ENCODE peak calls at places on chromosomes 4 and X, in five cellular contexts. C is activated B cell treated with CpG ODN at 0.5 μM for 24 hours, W is upper lobe of right lung, K is nephron progenitor cell, X is uterus. L is an unnamed sample.

GRCh38 chrX:41923925-41924693 is 755 bp upstream of the CASK start:
- DNase-seq in C (peak), W (no peak), K (no peak), X (no peak), L (no peak)

GRCh38 chr4:151150821-151151580 is 51.6 kb downstream of the RPS3A start:
- DNase-seq in C (no peak), W (no peak), K (no peak), X (no peak), L (no peak)

GRCh38 chrX:13339607-13340006 is 19.8 kb upstream of the ATXN3L start:
- DNase-seq in C (no peak), W (no peak), K (no peak), X (no peak), L (no peak)

GRCh38 chrX:8194216-8194615 is 23.1 kb upstream of the VCX2 start:
- DNase-seq in C (no peak), W (no peak), K (no peak), X (no peak), L (no peak)

GRCh38 chr4:26568446-26568994 is 15.4 kb upstream of the TBC1D19 start:
- DNase-seq in C (no peak), W (no peak), K (no peak), X (no peak), L (no peak)

GRCh38 chrX:8971116-8971515 is 62.8 kb downstream of the FAM9B start:
- DNase-seq in C (no peak), W (no peak), K (no peak), X (no peak), L (no peak)

GRCh38 chr4:48315728-48316630 is 25.4 kb upstream of the SLAIN2 start:
- DNase-seq in C (no peak), W (no peak), K (no peak), X (no peak), L (peak)

GRCh38 chr4:65167719-65168118 is 502.6 kb downstream of the EPHA5 start:
- DNase-seq in C (no peak), W (no peak), K (no peak), X (no peak), L (no peak)

GRCh38 chrX:17580529-17581155 is 156.7 kb upstream of the SCML1 start:
- DNase-seq in C (no peak), W (no peak), K (no peak), X (peak), L (no peak)

GRCh38 chr4:38023347-38024202 is 63.4 kb downstream of the PTTG2 start:
- DNase-seq in C (no peak), W (no peak), K (no peak), X (no peak), L (no peak)

GRCh38 chr4:13966241-13967195 is 339.0 kb upstream of the BOD1L1 start:
- DNase-seq in C (no peak), W (no peak), K (no peak), X (no peak), L (no peak)

GRCh38 chr4:129344058-129344457 is 248.1 kb downstream of the C4orf33 start:
- DNase-seq in C (no peak), W (no peak), K (peak), X (no peak), L (peak)

GRCh38 chrX:50812995-50813842 is 775 bp downstream of the SHROOM4 start:
- DNase-seq in C (no peak), W (peak), K (peak), X (peak), L (peak)

GRCh38 chr4:169791527-169792156 is 33.9 kb upstream of the HPF1 start:
- DNase-seq in C (no peak), W (no peak), K (peak), X (peak), L (peak)

GRCh38 chr4:183349673-183350072 is 27.4 kb upstream of the CLDN24 start:
- DNase-seq in C (no peak), W (no peak), K (no peak), X (no peak), L (no peak)

GRCh38 chr4:16914208-16914607 is 15.8 kb upstream of the LDB2 start:
- DNase-seq in C (no peak), W (no peak), K (no peak), X (no peak), L (no peak)

DNA sequence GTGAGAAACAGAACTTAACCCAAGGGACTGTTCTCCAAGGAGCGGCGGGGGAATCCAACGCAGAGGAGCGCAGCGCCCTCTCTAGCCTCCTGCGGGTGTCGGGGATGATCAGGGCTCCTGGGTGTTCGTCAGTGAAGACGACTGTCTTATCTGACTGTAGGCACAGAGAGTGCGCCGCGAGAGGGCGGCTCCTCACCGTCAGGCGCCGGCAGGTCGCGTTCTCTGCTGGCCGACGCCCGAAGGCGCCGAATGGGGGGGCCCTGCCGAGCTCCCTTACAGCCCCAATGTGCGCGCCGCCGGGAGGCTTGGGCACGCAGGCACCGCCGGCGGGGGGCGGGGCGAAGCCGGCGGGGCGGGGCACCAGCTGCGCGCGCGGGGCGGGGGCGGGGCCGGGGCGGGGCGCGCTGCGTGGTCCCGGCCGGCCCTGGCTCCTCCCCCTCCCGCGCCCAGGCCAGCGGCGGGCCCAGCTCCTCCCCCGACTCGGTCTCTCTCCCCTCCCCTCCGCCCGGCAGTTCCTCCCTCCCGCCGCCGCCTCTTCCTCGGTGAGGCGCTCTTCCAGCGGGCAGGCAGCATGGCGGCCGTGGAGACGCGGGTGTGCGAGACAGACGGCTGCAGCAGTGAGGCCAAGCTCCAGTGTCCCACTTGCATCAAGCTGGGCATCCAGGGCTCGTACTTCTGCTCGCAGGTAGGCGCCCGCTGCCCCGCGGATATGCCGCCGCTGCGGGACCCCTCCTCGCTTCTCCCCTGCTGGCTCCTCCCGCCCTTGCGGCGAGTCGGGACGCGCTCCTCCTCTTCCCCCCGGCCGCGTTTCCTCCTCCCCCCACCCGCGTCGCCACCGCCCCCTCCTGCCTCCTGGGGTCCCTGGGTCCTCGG is at the start of gene METAP1:
- DNase-seq in C (peak), W (peak), K (peak), X (peak), L (peak)
- TF ChIP-seq CTCF in C (no peak), W (peak), K (peak), X (peak), L (peak)

GRCh38 chr4:2818351-2818939 is 25.2 kb upstream of the ADD1 start:
- DNase-seq in C (no peak), W (no peak), K (peak), X (no peak), L (peak)
- TF ChIP-seq CTCF in C (no peak), W (no peak), K (no peak), X (no peak), L (no peak)

GRCh38 chrX:135273162-135273561 is 21.3 kb downstream of the ETDA start:
- DNase-seq in C (no peak), W (no peak), K (no peak), X (no peak), L (no peak)
- TF ChIP-seq CTCF in C (no peak), W (no peak), K (no peak), X (no peak), L (no peak)

GRCh38 chr4:180665994-180666818 is 1577.0 kb upstream of the TENM3 start:
- DNase-seq in C (no peak), W (no peak), K (peak), X (no peak), L (peak)
- TF ChIP-seq CTCF in C (no peak), W (peak), K (peak), X (no peak), L (peak)

GRCh38 chrX:24692305-24692704 is 1.4 kb upstream of the POLA1 start:
- DNase-seq in C (no peak), W (no peak), K (no peak), X (no peak), L (no peak)

GRCh38 chrX:24696241-24696640 is 2.5 kb downstream of the POLA1 start:
- DNase-seq in C (no peak), W (no peak), K (no peak), X (no peak), L (no peak)

GRCh38 chrX:24694825-24695224 is 1.1 kb downstream of the POLA1 start:
- DNase-seq in C (no peak), W (no peak), K (no peak), X (no peak), L (no peak)

GRCh38 chrX:24693453-24694202 is at the start of gene POLA1:
- DNase-seq in C (peak), W (peak), K (peak), X (peak), L (peak)
- TF ChIP-seq CTCF in C (no peak), W (peak), K (no peak), X (no peak), L (no peak)

DNA sequence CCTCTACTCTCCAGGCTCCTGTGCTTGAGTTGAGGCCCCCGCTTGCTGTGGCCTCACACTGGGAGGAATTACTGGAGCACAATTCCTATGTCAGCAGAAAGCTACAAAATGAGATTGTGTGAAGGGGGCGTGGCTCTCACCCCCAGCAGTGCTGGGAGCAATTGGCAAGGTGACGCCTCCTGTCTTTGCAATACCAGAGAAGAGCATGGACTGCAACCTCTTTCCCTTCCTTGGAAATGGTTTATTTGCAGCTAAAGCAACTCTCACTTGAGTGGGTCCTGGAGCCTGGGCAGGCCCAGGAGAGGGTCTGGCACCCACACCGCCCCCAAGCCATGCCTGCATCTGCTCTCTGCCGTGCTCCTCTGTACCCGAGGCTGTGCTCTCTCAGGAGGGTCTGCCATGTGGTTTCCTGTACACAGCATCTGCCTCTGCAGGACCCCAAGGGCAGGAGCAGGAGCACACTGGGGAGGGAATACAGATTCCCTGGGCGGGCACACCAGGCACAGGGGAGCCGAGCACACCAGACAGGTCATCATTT is 32.9 kb upstream of the HGFAC start:
- DNase-seq in C (no peak), W (peak), K (no peak), X (peak), L (no peak)
- TF ChIP-seq CTCF in C (no peak), W (no peak), K (no peak), X (no peak), L (no peak)

GRCh38 chr4:109662786-109663185 is 40.5 kb downstream of the CASP6 start:
- DNase-seq in C (no peak), W (no peak), K (no peak), X (no peak), L (no peak)

GRCh38 chr4:109657854-109658253 is 45.4 kb downstream of the CASP6 start:
- DNase-seq in C (no peak), W (no peak), K (no peak), X (no peak), L (no peak)

GRCh38 chr4:109655396-109655795 is 47.8 kb downstream of the CASP6 start:
- DNase-seq in C (no peak), W (no peak), K (no peak), X (no peak), L (no peak)

DNA sequence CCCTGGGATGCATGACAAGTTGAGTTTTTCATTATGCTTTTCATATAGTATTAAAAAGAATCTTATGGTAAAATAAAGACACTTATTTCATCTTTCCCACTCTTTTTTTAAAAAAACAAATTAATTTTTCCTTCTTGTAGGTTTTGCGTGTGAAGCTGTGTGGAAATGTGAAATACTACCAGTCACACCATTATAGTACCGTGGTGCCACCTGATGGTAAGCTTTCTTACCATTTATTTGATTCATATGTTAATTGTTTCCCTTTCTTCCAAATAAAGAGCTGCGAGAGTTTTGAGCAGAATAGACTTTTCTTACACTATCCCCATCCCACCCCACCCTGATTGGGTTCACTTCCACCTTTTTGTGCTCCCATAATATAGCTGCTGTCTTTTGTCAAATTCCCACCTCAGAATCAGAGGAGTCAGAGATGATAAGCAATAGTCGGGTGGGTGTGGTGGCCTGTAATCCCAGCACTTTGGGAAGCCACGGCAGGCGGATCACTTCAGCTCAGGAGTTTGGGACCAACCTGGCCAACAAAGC is 44.3 kb downstream of the CASP6 start:
- DNase-seq in C (no peak), W (no peak), K (no peak), X (no peak), L (no peak)
- TF ChIP-seq CTCF in C (no peak), W (peak), K (no peak), X (peak), L (no peak)

DNA sequence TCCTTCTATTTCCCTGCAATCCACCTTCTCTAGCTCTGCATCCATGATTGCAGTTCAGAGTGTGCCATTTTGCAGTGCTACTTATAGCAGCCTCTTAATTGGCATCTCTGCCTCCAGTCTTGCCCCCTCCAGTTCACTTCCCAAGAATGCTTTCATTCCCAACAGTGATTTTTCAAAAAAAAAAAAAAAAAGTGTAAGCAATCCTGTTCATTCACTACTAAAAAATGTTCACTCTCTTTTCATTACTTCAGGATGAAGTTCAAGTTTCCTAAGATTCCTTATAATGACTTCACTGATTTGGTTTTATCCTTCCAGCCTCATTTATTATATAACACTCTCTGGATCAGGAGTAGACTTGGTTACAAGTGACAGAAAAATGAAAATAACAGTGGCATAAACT is 124.7 kb upstream of the LNX1 start:
- DNase-seq in C (no peak), W (no peak), K (no peak), X (no peak), L (no peak)
- TF ChIP-seq CTCF in C (no peak), W (no peak), K (no peak), X (no peak), L (no peak)

DNA sequence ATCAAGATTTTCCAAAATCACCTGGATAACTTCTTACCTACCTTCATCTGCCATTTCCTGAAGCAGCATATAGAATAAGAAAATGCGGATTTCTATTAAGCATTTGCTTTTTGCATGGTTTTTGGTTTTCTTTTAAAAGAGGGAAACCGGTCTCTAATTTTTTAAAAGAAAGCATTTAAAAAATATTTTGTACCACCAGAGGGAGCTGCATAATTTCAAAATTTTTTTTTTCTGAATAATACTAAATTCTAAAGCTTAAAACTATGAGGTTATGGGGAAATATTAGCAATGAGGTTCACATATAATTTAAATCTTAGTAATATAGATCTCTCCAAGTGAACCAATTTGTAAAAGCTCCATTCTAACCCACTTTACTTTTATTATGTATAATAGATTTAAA is 137.7 kb upstream of the TENT5D start:
- DNase-seq in C (no peak), W (no peak), K (no peak), X (no peak), L (no peak)
- TF ChIP-seq CTCF in C (no peak), W (no peak), K (no peak), X (no peak), L (peak)

GRCh38 chr4:7554885-7555284 is 120.2 kb upstream of the PSAPL1 start:
- DNase-seq in C (no peak), W (no peak), K (no peak), X (no peak), L (no peak)
- TF ChIP-seq CTCF in C (no peak), W (no peak), K (no peak), X (no peak), L (no peak)